ENCODE peak calls at places on chromosome 1, in five cellular contexts. J is heart left ventricle, D is body of pancreas, P is spleen, A is ovary. B is an unnamed sample. For H3K9me3, the result is how much of the 10 kb centered on the place peaks cover.

GRCh38 chr1:64308856-64309255 is 105.4 kb downstream of the UBE2U start:
- DNase-seq in P (no peak), A (no peak), D (no peak), J (no peak), B (no peak)

GRCh38 chr1:47627471-47628370 is 189.9 kb downstream of the FOXD2 start:
- DNase-seq in A (peak), D (no peak), J (no peak), P (no peak), B (no peak)

GRCh38 chr1:60972841-60973364 is 109.5 kb upstream of the NFIA start:
- DNase-seq in D (no peak), P (no peak), A (no peak), J (no peak), B (no peak)

GRCh38 chr1:234921266-234922062 is 207.2 kb downstream of the TOMM20 start:
- DNase-seq in A (no peak), P (no peak), J (no peak), D (peak), B (peak)

GRCh38 chr1:42913426-42914091 is 45.1 kb downstream of the SLC2A1 start:
- DNase-seq in P (no peak), J (no peak), D (peak), A (peak), B (no peak)

GRCh38 chr1:54069792-54070548 is 16.6 kb downstream of the TCEANC2 start:
- DNase-seq in D (no peak), P (no peak), J (no peak), A (no peak), B (no peak)

GRCh38 chr1:201774224-201774982 is 54.6 kb upstream of the IPO9 start:
- DNase-seq in P (no peak), D (no peak), J (no peak), A (no peak), B (no peak)

GRCh38 chr1:154407021-154407865 is 2.1 kb downstream of the IL6R start:
- DNase-seq in D (peak), A (no peak), J (no peak), P (no peak), B (peak)

GRCh38 chr1:164261691-164262240 is 297.2 kb upstream of the PBX1 start:
- DNase-seq in J (no peak), D (no peak), A (no peak), P (no peak), B (no peak)

GRCh38 chr1:65431111-65431705 is 10.7 kb downstream of the LEPR start:
- DNase-seq in D (peak), J (no peak), P (no peak), A (no peak), B (no peak)

GRCh38 chr1:37177230-37177864 is 143.0 kb upstream of the GRIK3 start:
- DNase-seq in D (peak), A (no peak), J (no peak), P (no peak), B (no peak)

GRCh38 chr1:209641216-209642181 is 10.7 kb downstream of the LAMB3 start:
- DNase-seq in D (peak), J (peak), P (no peak), A (peak), B (peak)

GRCh38 chr1:192516776-192517297 is 58.7 kb upstream of the RGS1 start:
- DNase-seq in J (no peak), A (no peak), P (no peak), D (peak), B (no peak)

GRCh38 chr1:58466618-58467241 is 79.8 kb downstream of the OMA1 start:
- DNase-seq in J (no peak), D (no peak), A (no peak), P (no peak), B (no peak)

DNA sequence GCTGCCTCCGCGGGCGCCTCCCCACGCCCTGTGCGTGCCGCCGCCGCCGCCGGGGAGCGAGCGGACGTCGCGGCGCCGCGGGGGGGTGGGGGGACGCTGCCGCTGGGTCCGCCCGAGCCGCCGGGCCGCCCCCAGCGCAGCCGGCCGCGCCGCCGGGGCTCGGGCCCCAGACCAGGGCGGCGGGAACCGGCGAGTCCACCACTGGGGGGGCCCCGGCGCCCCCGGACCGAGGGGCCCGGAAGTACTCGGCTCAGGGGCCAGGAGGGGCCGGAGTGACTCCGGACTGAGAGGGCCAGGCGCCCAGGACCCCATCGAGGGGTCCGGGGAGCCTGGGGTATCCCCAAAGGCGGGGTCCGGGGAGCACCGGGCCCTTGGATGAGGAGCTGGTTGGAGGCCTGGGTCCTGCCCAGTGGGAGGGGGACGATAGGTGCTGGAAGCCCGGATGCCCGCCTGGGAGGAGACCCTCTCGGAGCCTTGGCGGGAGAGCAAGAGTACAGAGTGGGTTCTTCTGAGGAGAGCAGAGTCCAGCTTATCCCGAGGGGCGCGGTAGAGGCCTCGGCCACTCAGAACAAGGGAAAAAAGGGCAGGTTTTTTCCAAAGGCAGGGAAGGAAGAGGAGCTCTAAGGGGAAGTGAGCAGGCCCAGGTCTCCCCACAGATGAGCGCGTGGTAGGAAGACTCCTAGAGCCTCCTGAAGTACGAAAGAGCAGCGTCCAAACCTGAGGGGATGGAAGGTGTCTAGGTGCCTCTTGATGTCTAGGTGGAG is 554 bp downstream of the GMEB1 start:
- DNase-seq in P (peak), A (peak), D (peak), J (peak), B (peak)
- TF ChIP-seq POLR2A in P (no peak), A (no peak), D (peak), J (no peak), B (no peak)

GRCh38 chr1:162056568-162056967 is 12.9 kb upstream of the NOS1AP start:
- DNase-seq in P (no peak), A (no peak), J (no peak), D (no peak), B (no peak)
- H3K9me3 ChIP-seq in P (under half), A (under half), J (under half), D (under half), B (under half)

GRCh38 chr1:39896909-39897685 is 4.6 kb downstream of the MYCL start:
- DNase-seq in J (no peak), A (no peak), P (no peak), D (no peak), B (no peak)
- TF ChIP-seq POLR2A in J (no peak), A (no peak), P (no peak), D (no peak), B (no peak)

GRCh38 chr1:2961661-2962060 is 59.6 kb upstream of the ACTRT2 start:
- DNase-seq in P (peak), D (no peak), J (no peak), A (no peak), B (peak)
- H3K9me3 ChIP-seq in P (under half), D (under half), J (under half), A (under half), B (under half)

GRCh38 chr1:40040511-40041465 is at the start of gene CAP1:
- DNase-seq in A (peak), J (peak), D (peak), P (peak), B (peak)
- TF ChIP-seq POLR2A in A (no peak), J (no peak), D (peak), P (no peak), B (peak)

DNA sequence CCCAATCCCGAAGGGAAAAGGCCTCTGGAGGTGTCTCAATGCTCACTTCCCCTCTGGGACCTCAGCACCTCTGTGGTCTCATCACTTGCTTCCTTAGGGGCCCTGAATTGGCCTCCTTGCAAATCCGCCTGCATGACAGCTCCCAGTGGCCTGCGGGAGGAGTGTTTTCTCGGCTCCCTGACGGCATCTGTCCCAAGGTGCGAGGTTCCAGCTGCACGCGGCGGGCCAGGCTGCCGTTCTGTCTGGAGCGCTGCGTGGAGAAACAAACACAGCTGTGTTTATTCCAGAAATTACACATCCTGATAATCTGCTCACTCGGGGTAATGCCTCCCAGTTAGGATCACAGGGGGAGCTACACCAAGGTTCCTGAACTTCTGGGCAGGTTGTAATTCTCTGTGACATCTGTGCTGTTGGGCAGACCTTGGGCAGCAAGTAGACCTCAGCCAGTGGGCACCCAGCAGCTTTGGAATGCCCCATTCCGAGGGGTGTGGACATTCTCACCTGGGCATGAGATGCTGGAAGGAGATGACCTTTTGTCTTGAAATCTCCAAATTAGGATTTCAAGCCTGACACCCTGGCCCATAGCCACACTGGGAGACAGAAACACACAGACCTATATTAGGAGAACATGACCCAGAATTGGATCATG is 18.2 kb downstream of the EPHB2 start:
- DNase-seq in J (no peak), D (peak), P (no peak), A (no peak), B (no peak)
- H3K9me3 ChIP-seq in J (under half), D (under half), P (under half), A (under half), B (under half)

B was measured in sigmoid colon.